ENCODE peak calls at places on chromosomes 7 and 10, in nine cellular contexts. One of them, this sample, is unnamed.

GRCh38 chr7:107045195-107045960 is 873 bp downstream of the PRKAR2B start:
- DNase-seq in keratinocyte: no peak
- DNase-seq in RPMI7951: peak; percentile 11
- DNase-seq in NCI-H69: peak; percentile 47
- DNase-seq in activated naive CD4-positive, alpha-beta T cell treated with anti-CD3 and anti-CD28 coated beads for 36 hours: no peak
- DNase-seq in thyroid gland: no peak
- DNase-seq in HS-5: no peak
- DNase-seq in activated gamma-delta T cell treated with Interleukin-2 at 50 U/mL for 16 hours: no peak
- DNase-seq in stimulated activated CD8-positive, alpha-beta memory T cell treated with anti-CD3 and anti-CD28 coated beads, Interleukin-7, amount 100 ng/mL, for 1 hour: no peak
- DNase-seq in this sample: no peak

GRCh38 chr10:31832261-31832660 is 96.4 kb downstream of the ARHGAP12 start:
- DNase-seq in keratinocyte: no peak
- DNase-seq in RPMI7951: no peak
- DNase-seq in NCI-H69: no peak
- DNase-seq in activated naive CD4-positive, alpha-beta T cell treated with anti-CD3 and anti-CD28 coated beads for 36 hours: no peak
- DNase-seq in thyroid gland: no peak
- DNase-seq in HS-5: no peak
- DNase-seq in activated gamma-delta T cell treated with Interleukin-2 at 50 U/mL for 16 hours: no peak
- DNase-seq in stimulated activated CD8-positive, alpha-beta memory T cell treated with anti-CD3 and anti-CD28 coated beads, Interleukin-7, amount 100 ng/mL, for 1 hour: no peak
- DNase-seq in this sample: no peak

GRCh38 chr10:118823256-118823907 is 68.6 kb upstream of the CACUL1 start:
- DNase-seq in keratinocyte: no peak
- DNase-seq in RPMI7951: no peak
- DNase-seq in NCI-H69: no peak
- DNase-seq in activated naive CD4-positive, alpha-beta T cell treated with anti-CD3 and anti-CD28 coated beads for 36 hours: no peak
- DNase-seq in thyroid gland: no peak
- DNase-seq in HS-5: no peak
- DNase-seq in activated gamma-delta T cell treated with Interleukin-2 at 50 U/mL for 16 hours: no peak
- DNase-seq in stimulated activated CD8-positive, alpha-beta memory T cell treated with anti-CD3 and anti-CD28 coated beads, Interleukin-7, amount 100 ng/mL, for 1 hour: no peak
- DNase-seq in this sample: no peak

GRCh38 chr10:34109481-34109880 is 705.6 kb downstream of the PARD3 start:
- DNase-seq in keratinocyte: no peak
- DNase-seq in RPMI7951: no peak
- DNase-seq in NCI-H69: no peak
- DNase-seq in activated naive CD4-positive, alpha-beta T cell treated with anti-CD3 and anti-CD28 coated beads for 36 hours: no peak
- DNase-seq in thyroid gland: no peak
- DNase-seq in HS-5: no peak
- DNase-seq in activated gamma-delta T cell treated with Interleukin-2 at 50 U/mL for 16 hours: no peak
- DNase-seq in stimulated activated CD8-positive, alpha-beta memory T cell treated with anti-CD3 and anti-CD28 coated beads, Interleukin-7, amount 100 ng/mL, for 1 hour: no peak
- DNase-seq in this sample: no peak

GRCh38 chr10:12377891-12378290 is 28.5 kb downstream of the CAMK1D start:
- DNase-seq in keratinocyte: no peak
- DNase-seq in RPMI7951: no peak
- DNase-seq in NCI-H69: no peak
- DNase-seq in activated naive CD4-positive, alpha-beta T cell treated with anti-CD3 and anti-CD28 coated beads for 36 hours: no peak
- DNase-seq in thyroid gland: peak; percentile 68
- DNase-seq in HS-5: no peak
- DNase-seq in activated gamma-delta T cell treated with Interleukin-2 at 50 U/mL for 16 hours: no peak
- DNase-seq in stimulated activated CD8-positive, alpha-beta memory T cell treated with anti-CD3 and anti-CD28 coated beads, Interleukin-7, amount 100 ng/mL, for 1 hour: no peak
- DNase-seq in this sample: no peak

GRCh38 chr10:11846542-11846941 is 23.4 kb downstream of the PROSER2 start:
- DNase-seq in keratinocyte: no peak
- DNase-seq in RPMI7951: no peak
- DNase-seq in NCI-H69: no peak
- DNase-seq in activated naive CD4-positive, alpha-beta T cell treated with anti-CD3 and anti-CD28 coated beads for 36 hours: no peak
- DNase-seq in thyroid gland: peak; percentile 59
- DNase-seq in HS-5: no peak
- DNase-seq in activated gamma-delta T cell treated with Interleukin-2 at 50 U/mL for 16 hours: no peak
- DNase-seq in stimulated activated CD8-positive, alpha-beta memory T cell treated with anti-CD3 and anti-CD28 coated beads, Interleukin-7, amount 100 ng/mL, for 1 hour: no peak
- DNase-seq in this sample: no peak

GRCh38 chr10:72567421-72567820 is 58.5 kb downstream of the MICU1 start:
- DNase-seq in keratinocyte: no peak
- DNase-seq in RPMI7951: peak; percentile 76
- DNase-seq in NCI-H69: no peak
- DNase-seq in activated naive CD4-positive, alpha-beta T cell treated with anti-CD3 and anti-CD28 coated beads for 36 hours: no peak
- DNase-seq in thyroid gland: no peak
- DNase-seq in HS-5: peak; percentile 41
- DNase-seq in activated gamma-delta T cell treated with Interleukin-2 at 50 U/mL for 16 hours: no peak
- DNase-seq in stimulated activated CD8-positive, alpha-beta memory T cell treated with anti-CD3 and anti-CD28 coated beads, Interleukin-7, amount 100 ng/mL, for 1 hour: no peak
- DNase-seq in this sample: no peak

GRCh38 chr7:141076377-141076776 is 2.5 kb downstream of the TMEM178B start:
- DNase-seq in keratinocyte: no peak
- DNase-seq in RPMI7951: peak; percentile 61
- DNase-seq in NCI-H69: peak; percentile 91
- DNase-seq in activated naive CD4-positive, alpha-beta T cell treated with anti-CD3 and anti-CD28 coated beads for 36 hours: no peak
- DNase-seq in thyroid gland: peak; percentile 63
- DNase-seq in HS-5: no peak
- DNase-seq in activated gamma-delta T cell treated with Interleukin-2 at 50 U/mL for 16 hours: no peak
- DNase-seq in stimulated activated CD8-positive, alpha-beta memory T cell treated with anti-CD3 and anti-CD28 coated beads, Interleukin-7, amount 100 ng/mL, for 1 hour: no peak
- DNase-seq in this sample: no peak

GRCh38 chr7:124752310-124752709 is 13.3 kb downstream of the GPR37 start:
- DNase-seq in keratinocyte: no peak
- DNase-seq in RPMI7951: peak; percentile 1
- DNase-seq in NCI-H69: no peak
- DNase-seq in activated naive CD4-positive, alpha-beta T cell treated with anti-CD3 and anti-CD28 coated beads for 36 hours: no peak
- DNase-seq in thyroid gland: no peak
- DNase-seq in HS-5: no peak
- DNase-seq in activated gamma-delta T cell treated with Interleukin-2 at 50 U/mL for 16 hours: no peak
- DNase-seq in stimulated activated CD8-positive, alpha-beta memory T cell treated with anti-CD3 and anti-CD28 coated beads, Interleukin-7, amount 100 ng/mL, for 1 hour: no peak
- DNase-seq in this sample: peak; percentile 40

GRCh38 chr7:121000091-121000983 is 11.8 kb downstream of the CPED1 start:
- DNase-seq in keratinocyte: no peak
- DNase-seq in RPMI7951: peak; percentile 77
- DNase-seq in NCI-H69: no peak
- DNase-seq in activated naive CD4-positive, alpha-beta T cell treated with anti-CD3 and anti-CD28 coated beads for 36 hours: no peak
- DNase-seq in thyroid gland: no peak
- DNase-seq in HS-5: no peak
- DNase-seq in activated gamma-delta T cell treated with Interleukin-2 at 50 U/mL for 16 hours: no peak
- DNase-seq in stimulated activated CD8-positive, alpha-beta memory T cell treated with anti-CD3 and anti-CD28 coated beads, Interleukin-7, amount 100 ng/mL, for 1 hour: no peak
- DNase-seq in this sample: no peak

GRCh38 chr10:109911903-109912302 is 11.4 kb downstream of the XPNPEP1 start:
- DNase-seq in keratinocyte: no peak
- DNase-seq in RPMI7951: no peak
- DNase-seq in NCI-H69: no peak
- DNase-seq in activated naive CD4-positive, alpha-beta T cell treated with anti-CD3 and anti-CD28 coated beads for 36 hours: no peak
- DNase-seq in thyroid gland: no peak
- DNase-seq in HS-5: no peak
- DNase-seq in activated gamma-delta T cell treated with Interleukin-2 at 50 U/mL for 16 hours: no peak
- DNase-seq in stimulated activated CD8-positive, alpha-beta memory T cell treated with anti-CD3 and anti-CD28 coated beads, Interleukin-7, amount 100 ng/mL, for 1 hour: no peak
- DNase-seq in this sample: no peak

GRCh38 chr10:31320179-31320597 is 1.2 kb downstream of the ZEB1 start:
- DNase-seq in keratinocyte: no peak
- DNase-seq in RPMI7951: no peak
- DNase-seq in NCI-H69: peak; percentile 15
- DNase-seq in activated naive CD4-positive, alpha-beta T cell treated with anti-CD3 and anti-CD28 coated beads for 36 hours: peak; percentile 71
- DNase-seq in thyroid gland: peak; percentile 51
- DNase-seq in HS-5: no peak
- DNase-seq in activated gamma-delta T cell treated with Interleukin-2 at 50 U/mL for 16 hours: peak; percentile 35
- DNase-seq in stimulated activated CD8-positive, alpha-beta memory T cell treated with anti-CD3 and anti-CD28 coated beads, Interleukin-7, amount 100 ng/mL, for 1 hour: peak; percentile 7
- DNase-seq in this sample: peak; percentile 20

GRCh38 chr10:116721991-116722392 is 20.4 kb downstream of the HSPA12A start:
- DNase-seq in keratinocyte: no peak
- DNase-seq in RPMI7951: no peak
- DNase-seq in NCI-H69: peak; percentile 91
- DNase-seq in activated naive CD4-positive, alpha-beta T cell treated with anti-CD3 and anti-CD28 coated beads for 36 hours: no peak
- DNase-seq in thyroid gland: no peak
- DNase-seq in HS-5: no peak
- DNase-seq in activated gamma-delta T cell treated with Interleukin-2 at 50 U/mL for 16 hours: no peak
- DNase-seq in stimulated activated CD8-positive, alpha-beta memory T cell treated with anti-CD3 and anti-CD28 coated beads, Interleukin-7, amount 100 ng/mL, for 1 hour: no peak
- DNase-seq in this sample: no peak

GRCh38 chr10:100510533-100511308 is 8.9 kb downstream of the SEC31B start:
- DNase-seq in keratinocyte: no peak
- DNase-seq in RPMI7951: no peak
- DNase-seq in NCI-H69: no peak
- DNase-seq in activated naive CD4-positive, alpha-beta T cell treated with anti-CD3 and anti-CD28 coated beads for 36 hours: peak; percentile 88
- DNase-seq in thyroid gland: peak; percentile 59
- DNase-seq in HS-5: no peak
- DNase-seq in activated gamma-delta T cell treated with Interleukin-2 at 50 U/mL for 16 hours: peak; percentile 68
- DNase-seq in stimulated activated CD8-positive, alpha-beta memory T cell treated with anti-CD3 and anti-CD28 coated beads, Interleukin-7, amount 100 ng/mL, for 1 hour: peak; percentile 23
- DNase-seq in this sample: no peak

GRCh38 chr7:9391221-9391620 is 957.8 kb downstream of the NXPH1 start:
- DNase-seq in keratinocyte: no peak
- DNase-seq in RPMI7951: no peak
- DNase-seq in NCI-H69: no peak
- DNase-seq in activated naive CD4-positive, alpha-beta T cell treated with anti-CD3 and anti-CD28 coated beads for 36 hours: no peak
- DNase-seq in thyroid gland: no peak
- DNase-seq in HS-5: no peak
- DNase-seq in activated gamma-delta T cell treated with Interleukin-2 at 50 U/mL for 16 hours: no peak
- DNase-seq in stimulated activated CD8-positive, alpha-beta memory T cell treated with anti-CD3 and anti-CD28 coated beads, Interleukin-7, amount 100 ng/mL, for 1 hour: no peak
- DNase-seq in this sample: no peak

This sample was measured in NCI-H226.